ENCODE peak calls at places on chromosome 15, in ten cellular contexts. N, H, J, F, L, K, B, R, W and P are unnamed samples. For H3K4me1, the result is how much of the 10 kb centered on the place peaks cover.

GRCh38 chr15:69576035-69576526 is 123.5 kb downstream of the RPLP1 start:
- DNase-seq in L (peak), J (no peak), W (peak), K (peak), F (peak), R (peak), B (peak), N (peak), H (peak), P (peak)

GRCh38 chr15:43509002-43509922 is 8.1 kb upstream of the MAP1A start:
- DNase-seq in R (peak), W (no peak), B (no peak), H (no peak), N (peak), J (peak), F (no peak), L (no peak), K (peak), P (peak)

GRCh38 chr15:58856090-58856489 is 77.4 kb downstream of the SLTM start:
- DNase-seq in L (peak), N (no peak), B (no peak), F (no peak), W (no peak), R (no peak), J (no peak), K (no peak), H (peak), P (no peak)

GRCh38 chr15:101472033-101472432 is 17.5 kb downstream of the PCSK6 start:
- DNase-seq in L (no peak), W (peak), F (no peak), J (no peak), B (no peak), N (no peak), K (no peak), R (no peak), H (no peak), P (no peak)

GRCh38 chr15:70199601-70200000 is 101.9 kb upstream of the TLE3 start:
- DNase-seq in J (no peak), R (no peak), W (no peak), F (no peak), B (no peak), K (no peak), N (no peak), H (no peak), L (no peak), P (no peak)

GRCh38 chr15:43748376-43748775 is 2.1 kb downstream of the PDIA3 start:
- DNase-seq in F (no peak), H (peak), R (no peak), N (no peak), J (no peak), L (no peak), W (no peak), B (no peak), K (no peak), P (no peak)

GRCh38 chr15:85485956-85486567 is 105.7 kb downstream of the AKAP13 start:
- DNase-seq in F (peak), W (no peak), B (peak), K (no peak), L (peak), R (peak), H (peak), J (peak), N (peak), P (peak)

GRCh38 chr15:37004373-37004869 is 95.9 kb downstream of the MEIS2 start:
- DNase-seq in L (no peak), N (no peak), F (no peak), K (no peak), B (no peak), J (no peak), W (no peak), H (no peak), R (no peak), P (no peak)

GRCh38 chr15:42154576-42155355 is 1.7 kb downstream of the PLA2G4F start:
- DNase-seq in N (no peak), W (peak), F (no peak), R (no peak), K (no peak), L (no peak), J (no peak), H (no peak), B (no peak), P (no peak)

GRCh38 chr15:33243393-33243792 is 48.9 kb upstream of the FMN1 start:
- DNase-seq in W (no peak), F (no peak), R (no peak), H (peak), B (no peak), L (no peak), J (no peak), N (no peak), K (no peak), P (no peak)

GRCh38 chr15:62253294-62253693 is 88.2 kb upstream of the C2CD4B start:
- DNase-seq in B (no peak), N (no peak), J (no peak), F (no peak), R (peak), W (no peak), K (no peak), L (no peak), H (no peak), P (no peak)

GRCh38 chr15:60137711-60138396 is 133.7 kb downstream of the FOXB1 start:
- DNase-seq in R (no peak), K (no peak), B (no peak), N (no peak), F (no peak), H (peak), J (no peak), L (peak), W (no peak), P (no peak)

GRCh38 chr15:55741592-55742497 is 1.1 kb downstream of the PRTG start:
- DNase-seq in N (peak), J (no peak), W (no peak), K (peak), F (no peak), H (peak), L (no peak), B (peak), R (peak), P (peak)

GRCh38 chr15:29043731-29044485 is 158.1 kb downstream of the APBA2 start:
- DNase-seq in R (no peak), F (no peak), W (no peak), L (peak), H (no peak), J (no peak), B (no peak), N (no peak), K (no peak), P (no peak)

GRCh38 chr15:40325188-40325587 is 1.7 kb downstream of the INAFM2 start:
- DNase-seq in N (peak), B (no peak), W (no peak), K (no peak), F (no peak), R (no peak), L (peak), J (no peak), H (no peak), P (no peak)

GRCh38 chr15:71151061-71151460 is 35.8 kb downstream of the THSD4 start:
- DNase-seq in R (no peak), F (no peak), W (no peak), H (no peak), B (no peak), L (no peak), J (no peak), N (no peak), K (no peak), P (no peak)

GRCh38 chr15:87849181-87849580 is 407.4 kb downstream of the NTRK3 start:
- DNase-seq in W (no peak), F (no peak), N (no peak), B (no peak), H (no peak), K (no peak), J (no peak), R (no peak), L (no peak), P (no peak)

GRCh38 chr15:80989110-80989517 is 505 bp downstream of the MESD start:
- DNase-seq in N (no peak), K (no peak), J (no peak), F (no peak), W (no peak), H (no peak), R (peak), L (no peak), B (no peak), P (no peak)
- H3K4me1 ChIP-seq in N (under half), K (under half), J (under half), F (under half), W (under half), H (under half), R (under half), L (under half), B (under half), P (under half)

DNA sequence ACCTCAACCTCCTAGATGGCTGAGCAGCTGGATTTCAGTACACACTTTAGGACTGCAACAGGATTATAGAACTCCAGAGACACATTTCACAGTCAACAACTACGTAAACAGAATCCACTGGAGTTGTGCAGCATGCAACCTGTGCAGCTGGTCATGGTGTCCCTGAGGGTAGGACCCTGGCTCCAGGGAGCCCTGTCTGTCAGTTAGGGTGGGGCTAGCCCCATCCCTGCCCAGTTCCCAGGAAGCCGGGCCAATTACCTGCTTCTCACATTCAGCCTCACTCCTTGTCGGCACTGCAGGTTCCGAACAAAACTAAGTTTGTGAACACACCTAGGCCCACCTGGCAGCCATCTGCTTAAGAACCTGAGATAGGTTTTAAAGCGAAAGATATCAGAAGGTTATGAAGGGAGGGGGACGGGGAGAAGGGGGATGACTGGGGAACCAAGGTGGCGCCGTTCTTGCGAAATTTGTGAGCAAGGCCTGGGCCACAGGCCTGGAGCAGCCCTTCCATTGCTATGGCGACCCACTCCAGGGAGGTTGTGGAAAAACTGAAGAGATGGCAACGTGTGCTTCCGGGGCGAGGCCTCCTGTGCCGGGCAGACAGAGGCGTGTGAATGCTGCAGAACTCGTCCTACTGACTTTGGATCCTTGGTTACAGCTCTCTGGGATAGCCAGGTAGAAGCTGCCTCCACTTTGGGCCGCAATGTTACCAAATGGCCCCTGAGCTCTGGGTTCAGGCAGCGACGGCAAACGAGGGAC is 25.3 kb downstream of the ACSBG1 start:
- DNase-seq in B (peak), F (peak), K (no peak), L (no peak), N (no peak), R (no peak), W (no peak), H (peak), J (no peak), P (no peak)
- H3K4me1 ChIP-seq in B (under half), F (under half), K (half or more), L (under half), N (under half), R (under half), W (under half), H (half or more), J (under half), P (under half)

GRCh38 chr15:90033448-90033847 is 32.3 kb downstream of the ZNF710 start:
- DNase-seq in F (no peak), B (no peak), N (no peak), K (no peak), L (no peak), W (no peak), H (no peak), R (no peak), J (no peak), P (no peak)

GRCh38 chr15:90035835-90036220 is 34.7 kb downstream of the ZNF710 start:
- DNase-seq in L (no peak), J (no peak), W (no peak), H (no peak), K (peak), B (no peak), N (peak), R (no peak), F (no peak), P (peak)

GRCh38 chr15:90036806-90037509 is 35.8 kb downstream of the ZNF710 start:
- DNase-seq in W (no peak), L (no peak), H (no peak), B (no peak), F (no peak), K (no peak), N (no peak), R (no peak), J (peak), P (no peak)

GRCh38 chr15:90036343-90036742 is 35.2 kb downstream of the ZNF710 start:
- DNase-seq in B (no peak), J (no peak), N (no peak), H (no peak), F (no peak), W (no peak), L (no peak), K (no peak), R (peak), P (no peak)

DNA sequence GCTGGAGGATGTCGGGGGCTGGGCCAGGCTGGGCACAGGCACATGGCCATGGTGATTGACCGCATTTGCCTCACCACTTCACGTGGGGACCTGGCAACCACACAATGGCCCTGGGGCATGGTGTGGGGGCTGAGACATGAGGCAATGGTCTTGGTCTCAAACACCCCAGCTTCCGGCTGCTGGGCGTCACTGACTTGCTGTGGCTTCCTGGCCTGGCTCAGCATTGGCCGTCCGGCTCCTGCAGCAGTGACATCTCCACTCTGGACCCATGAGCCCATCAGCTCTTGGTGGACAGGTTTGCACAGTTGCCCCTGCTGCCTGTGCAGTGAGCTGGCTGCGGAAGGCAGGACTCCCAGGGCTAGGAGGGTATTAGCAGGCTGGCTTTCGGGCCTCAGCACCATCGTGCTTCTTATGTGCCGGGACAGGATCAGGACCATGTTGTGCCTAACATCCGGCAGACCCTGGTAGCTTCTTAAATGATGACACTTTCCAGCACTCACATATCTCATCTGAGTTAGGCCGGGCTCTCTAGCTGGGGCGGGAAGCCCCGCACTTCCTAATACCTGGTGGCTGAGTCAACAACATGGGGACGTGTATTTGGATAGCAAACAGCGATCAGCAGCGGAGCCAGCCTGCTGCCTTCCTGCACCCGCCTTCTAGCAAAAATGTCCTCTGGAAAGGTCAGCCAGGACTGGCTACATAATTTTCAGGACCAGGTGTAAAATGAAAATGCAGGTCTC is 34.1 kb downstream of the ZNF710 start:
- DNase-seq in W (peak), J (peak), K (peak), F (peak), H (peak), N (peak), B (peak), R (no peak), L (no peak), P (peak)
- H3K4me1 ChIP-seq in W (under half), J (under half), K (under half), F (half or more), H (under half), N (half or more), B (under half), R (half or more), L (under half), P (half or more)

GRCh38 chr15:31263751-31264533 is 62.7 kb upstream of the KLF13 start:
- DNase-seq in J (peak), H (no peak), N (peak), W (peak), B (peak), R (peak), F (peak), K (peak), L (no peak), P (peak)
- H3K4me1 ChIP-seq in J (under half), H (under half), N (under half), W (under half), B (under half), R (under half), F (half or more), K (under half), L (under half), P (under half)

DNA sequence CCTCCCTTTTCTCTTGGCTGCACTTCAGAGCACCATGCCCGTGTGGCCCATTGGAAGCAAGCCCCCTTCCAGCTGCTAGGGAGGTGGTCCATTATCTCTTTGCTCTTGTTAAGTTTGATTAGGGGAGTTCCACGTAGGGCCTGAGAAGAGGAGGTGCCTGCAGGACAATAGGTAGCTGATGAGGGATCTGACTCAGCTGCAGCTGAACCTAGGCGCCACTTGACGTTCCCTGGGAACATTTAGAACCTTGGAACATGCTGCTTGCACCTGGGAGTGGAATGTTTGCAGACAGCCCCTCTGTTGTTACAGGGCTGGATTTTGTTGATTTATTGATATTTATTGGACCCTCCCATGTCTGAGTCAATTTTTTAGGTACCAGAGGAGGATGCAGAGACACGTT is 4.7 kb downstream of the SMAD3 start:
- DNase-seq in B (no peak), R (no peak), K (no peak), F (no peak), N (no peak), H (peak), J (no peak), W (no peak), L (no peak), P (no peak)
- H3K4me1 ChIP-seq in B (under half), R (under half), K (half or more), F (half or more), N (under half), H (half or more), J (under half), W (under half), L (half or more), P (half or more)

GRCh38 chr15:64636101-64636500 is 139.3 kb downstream of the RBPMS2 start:
- DNase-seq in W (no peak), J (no peak), R (no peak), B (no peak), H (no peak), N (no peak), K (no peak), F (no peak), L (no peak), P (no peak)

GRCh38 chr15:64636541-64636940 is 138.8 kb downstream of the RBPMS2 start:
- DNase-seq in F (no peak), H (no peak), L (no peak), R (no peak), N (no peak), W (no peak), J (no peak), B (no peak), K (no peak), P (no peak)

GRCh38 chr15:64634020-64634419 is 141.4 kb downstream of the RBPMS2 start:
- DNase-seq in B (no peak), L (no peak), F (no peak), R (peak), K (no peak), J (no peak), H (no peak), W (no peak), N (no peak), P (no peak)

GRCh38 chr15:64634576-64635485 is 140.6 kb downstream of the RBPMS2 start:
- DNase-seq in H (no peak), W (no peak), B (peak), F (no peak), L (peak), R (peak), J (no peak), K (no peak), N (no peak), P (no peak)

GRCh38 chr15:64635486-64635815 is 139.9 kb downstream of the RBPMS2 start:
- DNase-seq in B (peak), J (peak), F (peak), L (no peak), W (no peak), H (no peak), R (peak), K (no peak), N (peak), P (peak)
- H3K4me1 ChIP-seq in B (under half), J (under half), F (under half), L (under half), W (under half), H (under half), R (under half), K (under half), N (under half), P (half or more)

DNA sequence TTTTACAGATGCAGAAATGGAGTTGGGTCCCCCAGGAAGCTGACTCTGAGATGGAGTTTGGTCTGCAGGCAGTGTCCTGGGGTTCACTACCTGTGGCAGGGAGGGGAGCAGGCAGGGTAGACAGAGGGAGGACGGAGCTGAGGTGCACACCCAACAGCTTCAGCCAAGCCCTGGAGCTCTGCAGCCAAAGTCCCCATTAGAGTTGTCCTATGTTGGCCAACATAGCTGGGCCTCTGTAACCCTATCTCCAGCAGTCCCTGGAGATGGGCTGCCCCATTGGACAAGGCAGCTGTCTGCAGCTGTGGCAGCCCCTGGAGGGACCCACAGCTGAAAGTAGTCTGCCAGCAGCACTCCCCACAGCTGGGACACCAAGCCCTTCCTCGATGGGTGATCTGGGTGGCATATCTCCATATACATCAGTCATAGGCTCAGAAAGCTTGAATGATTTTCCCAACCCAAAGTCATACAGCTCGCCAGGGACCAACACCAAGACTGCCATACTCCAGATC is 32.0 kb downstream of the STARD5 start:
- DNase-seq in J (no peak), B (no peak), N (no peak), L (no peak), H (no peak), R (no peak), W (no peak), K (no peak), F (no peak), P (no peak)
- H3K4me1 ChIP-seq in J (under half), B (under half), N (under half), L (under half), H (under half), R (under half), W (under half), K (under half), F (under half), P (under half)